ENCODE peak calls at places on chromosomes 6 and 20, in five cellular contexts. One of them, this sample, is unnamed.

GRCh38 chr6:112366695-112367546 is 19.8 kb downstream of the RFPL4B start:
- DNase-seq in GM23248: no peak
- DNase-seq in SK-MEL-5: no peak
- DNase-seq in right cardiac atrium: no peak
- DNase-seq in fibroblast of lung: no peak
- DNase-seq in this sample: no peak

GRCh38 chr6:1604347-1604990 is 5.2 kb upstream of the FOXC1 start:
- DNase-seq in GM23248: peak
- DNase-seq in SK-MEL-5: peak
- DNase-seq in right cardiac atrium: peak
- DNase-seq in fibroblast of lung: peak
- DNase-seq in this sample: peak

GRCh38 chr20:36573798-36574277 is 441 bp downstream of the TGIF2 start:
- DNase-seq in GM23248: peak
- DNase-seq in SK-MEL-5: peak
- DNase-seq in right cardiac atrium: peak
- DNase-seq in fibroblast of lung: no peak
- DNase-seq in this sample: no peak

GRCh38 chr20:37096415-37097039 is 730 bp upstream of the RBL1 start:
- DNase-seq in GM23248: no peak
- DNase-seq in SK-MEL-5: peak
- DNase-seq in right cardiac atrium: no peak
- DNase-seq in fibroblast of lung: no peak
- DNase-seq in this sample: no peak

GRCh38 chr6:107068691-107069630 is 41.0 kb downstream of the MTRES1 start:
- DNase-seq in GM23248: no peak
- DNase-seq in SK-MEL-5: no peak
- DNase-seq in right cardiac atrium: no peak
- DNase-seq in fibroblast of lung: no peak
- DNase-seq in this sample: no peak

GRCh38 chr6:90328004-90328403 is 31.4 kb upstream of the BACH2 start:
- DNase-seq in GM23248: peak
- DNase-seq in SK-MEL-5: no peak
- DNase-seq in right cardiac atrium: no peak
- DNase-seq in fibroblast of lung: peak
- DNase-seq in this sample: peak

GRCh38 chr6:118652051-118652699 is 784 bp upstream of the CEP85L start:
- DNase-seq in GM23248: no peak
- DNase-seq in SK-MEL-5: no peak
- DNase-seq in right cardiac atrium: no peak
- DNase-seq in fibroblast of lung: no peak
- DNase-seq in this sample: no peak

GRCh38 chr6:51350308-51350904 is 531.7 kb downstream of the TFAP2B start:
- DNase-seq in GM23248: peak
- DNase-seq in SK-MEL-5: no peak
- DNase-seq in right cardiac atrium: no peak
- DNase-seq in fibroblast of lung: no peak
- DNase-seq in this sample: peak

GRCh38 chr20:57251344-57251743 is 15.1 kb downstream of the BMP7 start:
- DNase-seq in GM23248: no peak
- DNase-seq in SK-MEL-5: no peak
- DNase-seq in right cardiac atrium: no peak
- DNase-seq in fibroblast of lung: no peak
- DNase-seq in this sample: no peak

GRCh38 chr6:8536122-8536521 is 100.8 kb upstream of the SLC35B3 start:
- DNase-seq in GM23248: no peak
- DNase-seq in SK-MEL-5: no peak
- DNase-seq in right cardiac atrium: no peak
- DNase-seq in fibroblast of lung: no peak
- DNase-seq in this sample: peak

GRCh38 chr20:20497242-20497985 is 129.5 kb downstream of the INSM1 start:
- DNase-seq in GM23248: no peak
- DNase-seq in SK-MEL-5: no peak
- DNase-seq in right cardiac atrium: no peak
- DNase-seq in fibroblast of lung: no peak
- DNase-seq in this sample: no peak

GRCh38 chr20:60060593-60060992 is 102.4 kb downstream of the CDH26 start:
- DNase-seq in GM23248: no peak
- DNase-seq in SK-MEL-5: no peak
- DNase-seq in right cardiac atrium: no peak
- DNase-seq in fibroblast of lung: no peak
- DNase-seq in this sample: peak

GRCh38 chr6:148502083-148502772 is 159.6 kb downstream of the SASH1 start:
- DNase-seq in GM23248: peak
- DNase-seq in SK-MEL-5: peak
- DNase-seq in right cardiac atrium: no peak
- DNase-seq in fibroblast of lung: no peak
- DNase-seq in this sample: no peak

GRCh38 chr20:2300420-2300819 is 4.6 kb downstream of the TGM3 start:
- DNase-seq in GM23248: no peak
- DNase-seq in SK-MEL-5: no peak
- DNase-seq in right cardiac atrium: no peak
- DNase-seq in fibroblast of lung: no peak
- DNase-seq in this sample: no peak

GRCh38 chr6:135126034-135126433 is 55.1 kb upstream of the MYB start:
- DNase-seq in GM23248: no peak
- DNase-seq in SK-MEL-5: no peak
- DNase-seq in right cardiac atrium: no peak
- DNase-seq in fibroblast of lung: no peak
- DNase-seq in this sample: no peak

GRCh38 chr6:132964101-132964867 is 149.9 kb downstream of the RPS12 start:
- DNase-seq in GM23248: peak
- DNase-seq in SK-MEL-5: no peak
- DNase-seq in right cardiac atrium: no peak
- DNase-seq in fibroblast of lung: peak
- DNase-seq in this sample: peak

GRCh38 chr6:122129313-122130025 is 270.0 kb upstream of the HSF2 start:
- DNase-seq in GM23248: peak
- DNase-seq in SK-MEL-5: no peak
- DNase-seq in right cardiac atrium: no peak
- DNase-seq in fibroblast of lung: no peak
- DNase-seq in this sample: no peak

GRCh38 chr20:46967647-46968046 is 73.0 kb downstream of the EYA2 start:
- DNase-seq in GM23248: no peak
- DNase-seq in SK-MEL-5: no peak
- DNase-seq in right cardiac atrium: no peak
- DNase-seq in fibroblast of lung: no peak
- DNase-seq in this sample: no peak

GRCh38 chr20:61352381-61353260 is 100.6 kb downstream of the CDH4 start:
- DNase-seq in GM23248: no peak
- DNase-seq in SK-MEL-5: no peak
- DNase-seq in right cardiac atrium: no peak
- DNase-seq in fibroblast of lung: no peak
- DNase-seq in this sample: no peak

GRCh38 chr20:25050082-25050481 is 7.9 kb downstream of the ACSS1 start:
- DNase-seq in GM23248: no peak
- DNase-seq in SK-MEL-5: no peak
- DNase-seq in right cardiac atrium: no peak
- DNase-seq in fibroblast of lung: no peak
- DNase-seq in this sample: no peak

GRCh38 chr20:4076671-4077070 is 61.3 kb upstream of the RNF24 start:
- DNase-seq in GM23248: peak
- DNase-seq in SK-MEL-5: peak
- DNase-seq in right cardiac atrium: no peak
- DNase-seq in fibroblast of lung: peak
- DNase-seq in this sample: peak

GRCh38 chr6:87341899-87342298 is 2.7 kb upstream of the C6orf163 start:
- DNase-seq in GM23248: no peak
- DNase-seq in SK-MEL-5: no peak
- DNase-seq in right cardiac atrium: no peak
- DNase-seq in fibroblast of lung: no peak
- DNase-seq in this sample: no peak

GRCh38 chr6:56677559-56677958 is 34.9 kb upstream of the DST start:
- DNase-seq in GM23248: peak
- DNase-seq in SK-MEL-5: no peak
- DNase-seq in right cardiac atrium: no peak
- DNase-seq in fibroblast of lung: peak
- DNase-seq in this sample: peak

GRCh38 chr6:15434263-15434662 is 188.4 kb downstream of the JARID2 start:
- DNase-seq in GM23248: no peak
- DNase-seq in SK-MEL-5: peak
- DNase-seq in right cardiac atrium: no peak
- DNase-seq in fibroblast of lung: no peak
- DNase-seq in this sample: no peak

GRCh38 chr20:32718749-32719348 is 24.4 kb downstream of the COMMD7 start:
- DNase-seq in GM23248: no peak
- DNase-seq in SK-MEL-5: no peak
- DNase-seq in right cardiac atrium: no peak
- DNase-seq in fibroblast of lung: no peak
- DNase-seq in this sample: no peak

GRCh38 chr6:3610896-3611295 is 140.6 kb downstream of the PXDC1 start:
- DNase-seq in GM23248: no peak
- DNase-seq in SK-MEL-5: no peak
- DNase-seq in right cardiac atrium: no peak
- DNase-seq in fibroblast of lung: no peak
- DNase-seq in this sample: no peak

GRCh38 chr20:31581391-31581790 is 23.7 kb upstream of the ID1 start:
- DNase-seq in GM23248: no peak
- DNase-seq in SK-MEL-5: no peak
- DNase-seq in right cardiac atrium: peak
- DNase-seq in fibroblast of lung: no peak
- DNase-seq in this sample: no peak

GRCh38 chr20:19115581-19115980 is 96.9 kb upstream of the SLC24A3 start:
- DNase-seq in GM23248: no peak
- DNase-seq in SK-MEL-5: no peak
- DNase-seq in right cardiac atrium: no peak
- DNase-seq in fibroblast of lung: no peak
- DNase-seq in this sample: no peak

GRCh38 chr6:156820089-156820798 is 43.1 kb downstream of the ARID1B start:
- DNase-seq in GM23248: no peak
- DNase-seq in SK-MEL-5: no peak
- DNase-seq in right cardiac atrium: no peak
- DNase-seq in fibroblast of lung: no peak
- DNase-seq in this sample: no peak

GRCh38 chr6:144675231-144675861 is 390.2 kb downstream of the UTRN start:
- DNase-seq in GM23248: no peak
- DNase-seq in SK-MEL-5: peak
- DNase-seq in right cardiac atrium: no peak
- DNase-seq in fibroblast of lung: peak
- DNase-seq in this sample: peak

GRCh38 chr6:41728954-41729353 is 6.5 kb downstream of the TFEB start:
- DNase-seq in GM23248: no peak
- DNase-seq in SK-MEL-5: no peak
- DNase-seq in right cardiac atrium: peak
- DNase-seq in fibroblast of lung: no peak
- DNase-seq in this sample: no peak

GRCh38 chr6:39665871-39666270 is 59.3 kb downstream of the KIF6 start:
- DNase-seq in GM23248: peak
- DNase-seq in SK-MEL-5: no peak
- DNase-seq in right cardiac atrium: no peak
- DNase-seq in fibroblast of lung: no peak
- DNase-seq in this sample: no peak

GRCh38 chr6:105196076-105196475 is 16.3 kb upstream of the POPDC3 start:
- DNase-seq in GM23248: peak
- DNase-seq in SK-MEL-5: no peak
- DNase-seq in right cardiac atrium: no peak
- DNase-seq in fibroblast of lung: no peak
- DNase-seq in this sample: peak

GRCh38 chr6:36633915-36634314 is 39.8 kb downstream of the SRSF3 start:
- DNase-seq in GM23248: peak
- DNase-seq in SK-MEL-5: no peak
- DNase-seq in right cardiac atrium: peak
- DNase-seq in fibroblast of lung: peak
- DNase-seq in this sample: no peak

GRCh38 chr6:79031821-79032590 is 46.0 kb downstream of the PHIP start:
- DNase-seq in GM23248: peak
- DNase-seq in SK-MEL-5: no peak
- DNase-seq in right cardiac atrium: no peak
- DNase-seq in fibroblast of lung: peak
- DNase-seq in this sample: no peak

GRCh38 chr6:154488802-154489437 is 21.6 kb downstream of the CNKSR3 start:
- DNase-seq in GM23248: peak
- DNase-seq in SK-MEL-5: no peak
- DNase-seq in right cardiac atrium: no peak
- DNase-seq in fibroblast of lung: peak
- DNase-seq in this sample: no peak

This sample was measured in epithelial cell of esophagus.